ENCODE peak calls at places on chromosomes 13 and 19, in eight cellular contexts. One of them, this sample, is unnamed.

GRCh38 chr19:14516048-14516534 is 2.1 kb downstream of the DNAJB1 start:
- DNase-seq in ureter: no peak
- DNase-seq in A549: no peak
- DNase-seq in G401: peak
- DNase-seq in AG04449: no peak
- DNase-seq in activated T-helper 1 cell treated with anti-CD3 and anti-CD28 coated beads, Interleukin-12 subunit alpha, Interleukin-12 subunit beta, Interleukin-2, Interleukin-4 antibody, amounts not matched to agents 30 ng/mL and 10 ng/mL and 1 ng/mL, durations not matched to agents 14 hours and 24 hours and 36 hours: no peak
- DNase-seq in NT2/D1: no peak
- DNase-seq in ACHN: no peak
- DNase-seq in this sample: no peak

GRCh38 chr13:24459234-24459633 is 53.3 kb downstream of the PARP4 start:
- DNase-seq in G401: no peak
- DNase-seq in AG04449: peak
- DNase-seq in A549: no peak
- DNase-seq in NT2/D1: no peak
- DNase-seq in ACHN: no peak
- DNase-seq in ureter: no peak
- DNase-seq in activated T-helper 1 cell treated with anti-CD3 and anti-CD28 coated beads, Interleukin-12 subunit alpha, Interleukin-12 subunit beta, Interleukin-2, Interleukin-4 antibody, amounts not matched to agents 30 ng/mL and 10 ng/mL and 1 ng/mL, durations not matched to agents 14 hours and 24 hours and 36 hours: no peak
- DNase-seq in this sample: no peak

GRCh38 chr13:76012091-76012721 is 376.1 kb downstream of the LMO7 start:
- DNase-seq in ACHN: peak
- DNase-seq in activated T-helper 1 cell treated with anti-CD3 and anti-CD28 coated beads, Interleukin-12 subunit alpha, Interleukin-12 subunit beta, Interleukin-2, Interleukin-4 antibody, amounts not matched to agents 30 ng/mL and 10 ng/mL and 1 ng/mL, durations not matched to agents 14 hours and 24 hours and 36 hours: no peak
- DNase-seq in NT2/D1: no peak
- DNase-seq in ureter: no peak
- DNase-seq in AG04449: no peak
- DNase-seq in A549: peak
- DNase-seq in G401: no peak
- DNase-seq in this sample: no peak

GRCh38 chr13:94246495-94246894 is 233.0 kb downstream of the DCT start:
- DNase-seq in activated T-helper 1 cell treated with anti-CD3 and anti-CD28 coated beads, Interleukin-12 subunit alpha, Interleukin-12 subunit beta, Interleukin-2, Interleukin-4 antibody, amounts not matched to agents 30 ng/mL and 10 ng/mL and 1 ng/mL, durations not matched to agents 14 hours and 24 hours and 36 hours: no peak
- DNase-seq in AG04449: no peak
- DNase-seq in A549: no peak
- DNase-seq in G401: no peak
- DNase-seq in NT2/D1: no peak
- DNase-seq in ureter: no peak
- DNase-seq in ACHN: no peak
- DNase-seq in this sample: no peak

GRCh38 chr19:48351341-48351752 is 12.4 kb downstream of the TMEM143 start:
- DNase-seq in AG04449: no peak
- DNase-seq in A549: peak
- DNase-seq in ACHN: peak
- DNase-seq in NT2/D1: peak
- DNase-seq in activated T-helper 1 cell treated with anti-CD3 and anti-CD28 coated beads, Interleukin-12 subunit alpha, Interleukin-12 subunit beta, Interleukin-2, Interleukin-4 antibody, amounts not matched to agents 30 ng/mL and 10 ng/mL and 1 ng/mL, durations not matched to agents 14 hours and 24 hours and 36 hours: peak
- DNase-seq in ureter: peak
- DNase-seq in G401: peak
- DNase-seq in this sample: no peak

GRCh38 chr19:52464798-52465470 is 11.6 kb downstream of the ZNF578 start:
- DNase-seq in ureter: no peak
- DNase-seq in ACHN: no peak
- DNase-seq in A549: peak
- DNase-seq in NT2/D1: no peak
- DNase-seq in G401: no peak
- DNase-seq in AG04449: no peak
- DNase-seq in activated T-helper 1 cell treated with anti-CD3 and anti-CD28 coated beads, Interleukin-12 subunit alpha, Interleukin-12 subunit beta, Interleukin-2, Interleukin-4 antibody, amounts not matched to agents 30 ng/mL and 10 ng/mL and 1 ng/mL, durations not matched to agents 14 hours and 24 hours and 36 hours: no peak
- DNase-seq in this sample: peak

GRCh38 chr13:47480941-47481340 is 520.1 kb downstream of the SUCLA2 start:
- DNase-seq in activated T-helper 1 cell treated with anti-CD3 and anti-CD28 coated beads, Interleukin-12 subunit alpha, Interleukin-12 subunit beta, Interleukin-2, Interleukin-4 antibody, amounts not matched to agents 30 ng/mL and 10 ng/mL and 1 ng/mL, durations not matched to agents 14 hours and 24 hours and 36 hours: no peak
- DNase-seq in A549: no peak
- DNase-seq in ACHN: no peak
- DNase-seq in AG04449: no peak
- DNase-seq in ureter: no peak
- DNase-seq in NT2/D1: no peak
- DNase-seq in G401: no peak
- DNase-seq in this sample: no peak

GRCh38 chr19:10554760-10555612 is 10.8 kb downstream of the KRI1 start:
- DNase-seq in A549: no peak
- DNase-seq in ureter: no peak
- DNase-seq in activated T-helper 1 cell treated with anti-CD3 and anti-CD28 coated beads, Interleukin-12 subunit alpha, Interleukin-12 subunit beta, Interleukin-2, Interleukin-4 antibody, amounts not matched to agents 30 ng/mL and 10 ng/mL and 1 ng/mL, durations not matched to agents 14 hours and 24 hours and 36 hours: no peak
- DNase-seq in NT2/D1: no peak
- DNase-seq in AG04449: no peak
- DNase-seq in ACHN: no peak
- DNase-seq in G401: no peak
- DNase-seq in this sample: no peak

GRCh38 chr13:69683921-69684663 is 423.5 kb upstream of the ATXN8OS start:
- DNase-seq in ureter: no peak
- DNase-seq in ACHN: no peak
- DNase-seq in G401: no peak
- DNase-seq in activated T-helper 1 cell treated with anti-CD3 and anti-CD28 coated beads, Interleukin-12 subunit alpha, Interleukin-12 subunit beta, Interleukin-2, Interleukin-4 antibody, amounts not matched to agents 30 ng/mL and 10 ng/mL and 1 ng/mL, durations not matched to agents 14 hours and 24 hours and 36 hours: no peak
- DNase-seq in A549: no peak
- DNase-seq in NT2/D1: no peak
- DNase-seq in AG04449: no peak
- DNase-seq in this sample: no peak

GRCh38 chr19:3780786-3781304 is 5.3 kb downstream of the MATK start:
- DNase-seq in A549: no peak
- DNase-seq in activated T-helper 1 cell treated with anti-CD3 and anti-CD28 coated beads, Interleukin-12 subunit alpha, Interleukin-12 subunit beta, Interleukin-2, Interleukin-4 antibody, amounts not matched to agents 30 ng/mL and 10 ng/mL and 1 ng/mL, durations not matched to agents 14 hours and 24 hours and 36 hours: no peak
- DNase-seq in NT2/D1: no peak
- DNase-seq in ureter: no peak
- DNase-seq in ACHN: no peak
- DNase-seq in G401: no peak
- DNase-seq in AG04449: no peak
- DNase-seq in this sample: no peak

GRCh38 chr19:13865578-13866462 is 11.1 kb upstream of the NANOS3 start:
- DNase-seq in ACHN: no peak
- DNase-seq in AG04449: no peak
- DNase-seq in activated T-helper 1 cell treated with anti-CD3 and anti-CD28 coated beads, Interleukin-12 subunit alpha, Interleukin-12 subunit beta, Interleukin-2, Interleukin-4 antibody, amounts not matched to agents 30 ng/mL and 10 ng/mL and 1 ng/mL, durations not matched to agents 14 hours and 24 hours and 36 hours: no peak
- DNase-seq in ureter: no peak
- DNase-seq in NT2/D1: no peak
- DNase-seq in A549: no peak
- DNase-seq in G401: peak
- DNase-seq in this sample: no peak

GRCh38 chr13:61463027-61463426 is 47.4 kb upstream of the PCDH20 start:
- DNase-seq in AG04449: no peak
- DNase-seq in NT2/D1: no peak
- DNase-seq in ACHN: peak
- DNase-seq in ureter: no peak
- DNase-seq in activated T-helper 1 cell treated with anti-CD3 and anti-CD28 coated beads, Interleukin-12 subunit alpha, Interleukin-12 subunit beta, Interleukin-2, Interleukin-4 antibody, amounts not matched to agents 30 ng/mL and 10 ng/mL and 1 ng/mL, durations not matched to agents 14 hours and 24 hours and 36 hours: no peak
- DNase-seq in G401: no peak
- DNase-seq in A549: no peak
- DNase-seq in this sample: no peak

GRCh38 chr19:3196064-3196932 is 10.6 kb downstream of the NCLN start:
- DNase-seq in ACHN: no peak
- DNase-seq in ureter: peak
- DNase-seq in NT2/D1: no peak
- DNase-seq in AG04449: no peak
- DNase-seq in G401: peak
- DNase-seq in A549: no peak
- DNase-seq in activated T-helper 1 cell treated with anti-CD3 and anti-CD28 coated beads, Interleukin-12 subunit alpha, Interleukin-12 subunit beta, Interleukin-2, Interleukin-4 antibody, amounts not matched to agents 30 ng/mL and 10 ng/mL and 1 ng/mL, durations not matched to agents 14 hours and 24 hours and 36 hours: no peak
- DNase-seq in this sample: no peak

GRCh38 chr19:47023448-47023794 is 3.8 kb downstream of the NPAS1 start:
- DNase-seq in ACHN: no peak
- DNase-seq in G401: no peak
- DNase-seq in ureter: no peak
- DNase-seq in activated T-helper 1 cell treated with anti-CD3 and anti-CD28 coated beads, Interleukin-12 subunit alpha, Interleukin-12 subunit beta, Interleukin-2, Interleukin-4 antibody, amounts not matched to agents 30 ng/mL and 10 ng/mL and 1 ng/mL, durations not matched to agents 14 hours and 24 hours and 36 hours: no peak
- DNase-seq in NT2/D1: no peak
- DNase-seq in A549: no peak
- DNase-seq in AG04449: no peak
- DNase-seq in this sample: no peak

GRCh38 chr19:35959040-35959967 is 23.1 kb downstream of the LRFN3 start:
- DNase-seq in ACHN: no peak
- DNase-seq in activated T-helper 1 cell treated with anti-CD3 and anti-CD28 coated beads, Interleukin-12 subunit alpha, Interleukin-12 subunit beta, Interleukin-2, Interleukin-4 antibody, amounts not matched to agents 30 ng/mL and 10 ng/mL and 1 ng/mL, durations not matched to agents 14 hours and 24 hours and 36 hours: peak
- DNase-seq in ureter: no peak
- DNase-seq in G401: no peak
- DNase-seq in A549: no peak
- DNase-seq in NT2/D1: no peak
- DNase-seq in AG04449: no peak
- DNase-seq in this sample: no peak

GRCh38 chr19:7676854-7677253 is at the start of gene MCEMP1:
- DNase-seq in ACHN: no peak
- DNase-seq in NT2/D1: no peak
- DNase-seq in A549: no peak
- DNase-seq in AG04449: no peak
- DNase-seq in ureter: no peak
- DNase-seq in activated T-helper 1 cell treated with anti-CD3 and anti-CD28 coated beads, Interleukin-12 subunit alpha, Interleukin-12 subunit beta, Interleukin-2, Interleukin-4 antibody, amounts not matched to agents 30 ng/mL and 10 ng/mL and 1 ng/mL, durations not matched to agents 14 hours and 24 hours and 36 hours: no peak
- DNase-seq in G401: no peak
- DNase-seq in this sample: no peak

GRCh38 chr13:29707876-29708543 is 112.5 kb upstream of the SLC7A1 start:
- DNase-seq in AG04449: no peak
- DNase-seq in activated T-helper 1 cell treated with anti-CD3 and anti-CD28 coated beads, Interleukin-12 subunit alpha, Interleukin-12 subunit beta, Interleukin-2, Interleukin-4 antibody, amounts not matched to agents 30 ng/mL and 10 ng/mL and 1 ng/mL, durations not matched to agents 14 hours and 24 hours and 36 hours: peak
- DNase-seq in NT2/D1: peak
- DNase-seq in ACHN: peak
- DNase-seq in G401: peak
- DNase-seq in ureter: no peak
- DNase-seq in A549: peak
- DNase-seq in this sample: peak

GRCh38 chr19:33350538-33351309 is 22.8 kb upstream of the CEBPG start:
- DNase-seq in G401: no peak
- DNase-seq in ACHN: no peak
- DNase-seq in ureter: no peak
- DNase-seq in activated T-helper 1 cell treated with anti-CD3 and anti-CD28 coated beads, Interleukin-12 subunit alpha, Interleukin-12 subunit beta, Interleukin-2, Interleukin-4 antibody, amounts not matched to agents 30 ng/mL and 10 ng/mL and 1 ng/mL, durations not matched to agents 14 hours and 24 hours and 36 hours: no peak
- DNase-seq in AG04449: no peak
- DNase-seq in NT2/D1: no peak
- DNase-seq in A549: peak
- DNase-seq in this sample: no peak

GRCh38 chr19:50873056-50873455 is at the start of gene KLK2:
- DNase-seq in ureter: no peak
- DNase-seq in A549: no peak
- DNase-seq in NT2/D1: no peak
- DNase-seq in activated T-helper 1 cell treated with anti-CD3 and anti-CD28 coated beads, Interleukin-12 subunit alpha, Interleukin-12 subunit beta, Interleukin-2, Interleukin-4 antibody, amounts not matched to agents 30 ng/mL and 10 ng/mL and 1 ng/mL, durations not matched to agents 14 hours and 24 hours and 36 hours: no peak
- DNase-seq in G401: no peak
- DNase-seq in AG04449: no peak
- DNase-seq in ACHN: no peak
- DNase-seq in this sample: no peak

GRCh38 chr13:106416645-106417044 is 118.8 kb downstream of the EFNB2 start:
- DNase-seq in NT2/D1: no peak
- DNase-seq in AG04449: no peak
- DNase-seq in ureter: no peak
- DNase-seq in A549: no peak
- DNase-seq in G401: peak
- DNase-seq in activated T-helper 1 cell treated with anti-CD3 and anti-CD28 coated beads, Interleukin-12 subunit alpha, Interleukin-12 subunit beta, Interleukin-2, Interleukin-4 antibody, amounts not matched to agents 30 ng/mL and 10 ng/mL and 1 ng/mL, durations not matched to agents 14 hours and 24 hours and 36 hours: no peak
- DNase-seq in ACHN: no peak
- DNase-seq in this sample: no peak

GRCh38 chr19:33998739-33999345 is 173.5 kb upstream of the LSM14A start:
- DNase-seq in ACHN: peak
- DNase-seq in NT2/D1: no peak
- DNase-seq in G401: no peak
- DNase-seq in A549: peak
- DNase-seq in ureter: no peak
- DNase-seq in AG04449: no peak
- DNase-seq in activated T-helper 1 cell treated with anti-CD3 and anti-CD28 coated beads, Interleukin-12 subunit alpha, Interleukin-12 subunit beta, Interleukin-2, Interleukin-4 antibody, amounts not matched to agents 30 ng/mL and 10 ng/mL and 1 ng/mL, durations not matched to agents 14 hours and 24 hours and 36 hours: no peak
- DNase-seq in this sample: no peak

GRCh38 chr13:65856464-65856863 is 1373.7 kb downstream of the PCDH9 start:
- DNase-seq in G401: no peak
- DNase-seq in ureter: no peak
- DNase-seq in activated T-helper 1 cell treated with anti-CD3 and anti-CD28 coated beads, Interleukin-12 subunit alpha, Interleukin-12 subunit beta, Interleukin-2, Interleukin-4 antibody, amounts not matched to agents 30 ng/mL and 10 ng/mL and 1 ng/mL, durations not matched to agents 14 hours and 24 hours and 36 hours: no peak
- DNase-seq in A549: no peak
- DNase-seq in ACHN: no peak
- DNase-seq in AG04449: no peak
- DNase-seq in NT2/D1: no peak
- DNase-seq in this sample: no peak

GRCh38 chr19:18385359-18385674 is 641 bp upstream of the GDF15 start:
- DNase-seq in NT2/D1: no peak
- DNase-seq in A549: no peak
- DNase-seq in AG04449: no peak
- DNase-seq in G401: no peak
- DNase-seq in ureter: no peak
- DNase-seq in activated T-helper 1 cell treated with anti-CD3 and anti-CD28 coated beads, Interleukin-12 subunit alpha, Interleukin-12 subunit beta, Interleukin-2, Interleukin-4 antibody, amounts not matched to agents 30 ng/mL and 10 ng/mL and 1 ng/mL, durations not matched to agents 14 hours and 24 hours and 36 hours: no peak
- DNase-seq in ACHN: no peak
- DNase-seq in this sample: no peak

GRCh38 chr13:113810640-113811039 is 51.6 kb downstream of the TMEM255B start:
- DNase-seq in NT2/D1: no peak
- DNase-seq in A549: no peak
- DNase-seq in activated T-helper 1 cell treated with anti-CD3 and anti-CD28 coated beads, Interleukin-12 subunit alpha, Interleukin-12 subunit beta, Interleukin-2, Interleukin-4 antibody, amounts not matched to agents 30 ng/mL and 10 ng/mL and 1 ng/mL, durations not matched to agents 14 hours and 24 hours and 36 hours: no peak
- DNase-seq in AG04449: no peak
- DNase-seq in ACHN: no peak
- DNase-seq in G401: no peak
- DNase-seq in ureter: no peak
- DNase-seq in this sample: no peak

GRCh38 chr13:43054803-43055802 is 31.7 kb downstream of the DNAJC15 start:
- DNase-seq in G401: no peak
- DNase-seq in ureter: no peak
- DNase-seq in activated T-helper 1 cell treated with anti-CD3 and anti-CD28 coated beads, Interleukin-12 subunit alpha, Interleukin-12 subunit beta, Interleukin-2, Interleukin-4 antibody, amounts not matched to agents 30 ng/mL and 10 ng/mL and 1 ng/mL, durations not matched to agents 14 hours and 24 hours and 36 hours: peak
- DNase-seq in NT2/D1: peak
- DNase-seq in AG04449: peak
- DNase-seq in A549: peak
- DNase-seq in ACHN: peak
- DNase-seq in this sample: peak

GRCh38 chr13:32225494-32225931 is 89.7 kb downstream of the ZAR1L start:
- DNase-seq in NT2/D1: peak
- DNase-seq in ureter: no peak
- DNase-seq in activated T-helper 1 cell treated with anti-CD3 and anti-CD28 coated beads, Interleukin-12 subunit alpha, Interleukin-12 subunit beta, Interleukin-2, Interleukin-4 antibody, amounts not matched to agents 30 ng/mL and 10 ng/mL and 1 ng/mL, durations not matched to agents 14 hours and 24 hours and 36 hours: no peak
- DNase-seq in A549: no peak
- DNase-seq in AG04449: peak
- DNase-seq in ACHN: no peak
- DNase-seq in G401: no peak
- DNase-seq in this sample: no peak

GRCh38 chr13:28333204-28333900 is 161.6 kb downstream of the FLT1 start:
- DNase-seq in activated T-helper 1 cell treated with anti-CD3 and anti-CD28 coated beads, Interleukin-12 subunit alpha, Interleukin-12 subunit beta, Interleukin-2, Interleukin-4 antibody, amounts not matched to agents 30 ng/mL and 10 ng/mL and 1 ng/mL, durations not matched to agents 14 hours and 24 hours and 36 hours: no peak
- DNase-seq in AG04449: no peak
- DNase-seq in ureter: no peak
- DNase-seq in A549: no peak
- DNase-seq in NT2/D1: no peak
- DNase-seq in ACHN: no peak
- DNase-seq in G401: no peak
- DNase-seq in this sample: no peak

GRCh38 chr13:27772651-27773425 is 19.4 kb upstream of the GSX1 start:
- DNase-seq in AG04449: no peak
- DNase-seq in ureter: no peak
- DNase-seq in NT2/D1: no peak
- DNase-seq in ACHN: no peak
- DNase-seq in G401: no peak
- DNase-seq in A549: no peak
- DNase-seq in activated T-helper 1 cell treated with anti-CD3 and anti-CD28 coated beads, Interleukin-12 subunit alpha, Interleukin-12 subunit beta, Interleukin-2, Interleukin-4 antibody, amounts not matched to agents 30 ng/mL and 10 ng/mL and 1 ng/mL, durations not matched to agents 14 hours and 24 hours and 36 hours: no peak
- DNase-seq in this sample: no peak

GRCh38 chr19:40576181-40576584 is 490 bp upstream of the SHKBP1 start:
- DNase-seq in ACHN: no peak
- DNase-seq in ureter: no peak
- DNase-seq in NT2/D1: no peak
- DNase-seq in A549: no peak
- DNase-seq in G401: no peak
- DNase-seq in AG04449: no peak
- DNase-seq in activated T-helper 1 cell treated with anti-CD3 and anti-CD28 coated beads, Interleukin-12 subunit alpha, Interleukin-12 subunit beta, Interleukin-2, Interleukin-4 antibody, amounts not matched to agents 30 ng/mL and 10 ng/mL and 1 ng/mL, durations not matched to agents 14 hours and 24 hours and 36 hours: no peak
- DNase-seq in this sample: no peak

GRCh38 chr19:3535235-3535921 is 3.6 kb upstream of the TEKTIP1 start:
- DNase-seq in A549: no peak
- DNase-seq in ureter: no peak
- DNase-seq in activated T-helper 1 cell treated with anti-CD3 and anti-CD28 coated beads, Interleukin-12 subunit alpha, Interleukin-12 subunit beta, Interleukin-2, Interleukin-4 antibody, amounts not matched to agents 30 ng/mL and 10 ng/mL and 1 ng/mL, durations not matched to agents 14 hours and 24 hours and 36 hours: no peak
- DNase-seq in AG04449: no peak
- DNase-seq in G401: no peak
- DNase-seq in ACHN: no peak
- DNase-seq in NT2/D1: no peak
- DNase-seq in this sample: no peak

This sample was measured in iPS DF 6.9.